ENCODE peak calls at places on chromosomes 7 and 10, in four cellular contexts. F, A, K and N are unnamed samples.

GRCh38 chr10:71727429-71728217 is 8.0 kb upstream of the C10orf105 start:
- DNase-seq in K (no peak), A (no peak), F (peak), N (peak)

GRCh38 chr7:132876576-132876975 is 205.3 kb downstream of the CHCHD3 start:
- DNase-seq in K (no peak), A (no peak), F (no peak), N (no peak)

GRCh38 chr7:2049111-2049781 is 183.5 kb downstream of the MAD1L1 start:
- DNase-seq in A (no peak), K (peak), F (no peak), N (no peak)

GRCh38 chr10:92052088-92052487 is 128.5 kb downstream of the BTAF1 start:
- DNase-seq in K (no peak), A (no peak), F (no peak), N (no peak)

GRCh38 chr7:91424372-91424771 is 160.1 kb downstream of the FZD1 start:
- DNase-seq in A (no peak), F (no peak), K (peak), N (no peak)

GRCh38 chr7:71974611-71975010 is 437.5 kb downstream of the CALN1 start:
- DNase-seq in A (no peak), F (no peak), K (no peak), N (no peak)

GRCh38 chr7:54839538-54840213 is 80.7 kb upstream of the SEC61G start:
- DNase-seq in K (peak), A (no peak), F (no peak), N (peak)

GRCh38 chr7:123749537-123749857 is 694 bp upstream of the WASL start:
- DNase-seq in F (peak), A (no peak), K (no peak), N (no peak)

GRCh38 chr7:114293289-114294012 is 121.2 kb upstream of the FOXP2 start:
- DNase-seq in A (no peak), K (no peak), F (no peak), N (no peak)

GRCh38 chr7:124769136-124769535 is 3.5 kb upstream of the GPR37 start:
- DNase-seq in A (no peak), F (no peak), K (no peak), N (no peak)

GRCh38 chr7:38709123-38709522 is 78.0 kb upstream of the AMPH start:
- DNase-seq in K (no peak), F (no peak), A (no peak), N (no peak)

GRCh38 chr10:7011994-7012393 is 398.8 kb downstream of the SFMBT2 start:
- DNase-seq in K (no peak), A (no peak), F (no peak), N (no peak)

GRCh38 chr7:39937366-39938153 is 12.5 kb upstream of the CDK13 start:
- DNase-seq in A (no peak), F (no peak), K (no peak), N (no peak)

GRCh38 chr7:24521917-24522583 is 51.2 kb upstream of the PALS2 start:
- DNase-seq in F (no peak), K (no peak), A (no peak), N (no peak)

GRCh38 chr7:1228535-1229333 is 3.9 kb upstream of the UNCX start:
- DNase-seq in K (no peak), A (no peak), F (no peak), N (no peak)

GRCh38 chr10:132401396-132402168 is 4.6 kb downstream of the PWWP2B start:
- DNase-seq in A (no peak), K (no peak), F (no peak), N (no peak)

GRCh38 chr10:133039107-133039822 is 48.5 kb upstream of the ADGRA1 start:
- DNase-seq in F (no peak), A (no peak), K (peak), N (no peak)

GRCh38 chr10:86286591-86287421 is 79.8 kb downstream of the GRID1 start:
- DNase-seq in F (no peak), A (no peak), K (peak), N (no peak)

GRCh38 chr10:8437896-8438295 is 383.4 kb downstream of the GATA3 start:
- DNase-seq in F (no peak), A (no peak), K (no peak), N (no peak)

GRCh38 chr7:71871446-71871845 is 540.7 kb downstream of the CALN1 start:
- DNase-seq in F (no peak), K (no peak), A (no peak), N (no peak)

GRCh38 chr7:55174856-55175255 is 156.0 kb downstream of the EGFR start:
- DNase-seq in F (no peak), K (no peak), A (no peak), N (no peak)

GRCh38 chr10:124705021-124705740 is 39.0 kb downstream of the FAM53B start:
- DNase-seq in K (no peak), F (no peak), A (no peak), N (no peak)

GRCh38 chr7:98196706-98197605 is 14.3 kb upstream of the BHLHA15 start:
- DNase-seq in F (no peak), A (no peak), K (no peak), N (no peak)

GRCh38 chr7:99459087-99459486 is 6.9 kb downstream of the ATP5MF start:
- DNase-seq in F (no peak), A (no peak), K (peak), N (no peak)

GRCh38 chr7:88184848-88185304 is 35.0 kb downstream of the SRI start:
- DNase-seq in A (no peak), F (no peak), K (no peak), N (peak)

GRCh38 chr7:129298268-129298893 is 73.6 kb downstream of the AHCYL2 start:
- DNase-seq in F (peak), A (peak), K (peak), N (peak)

GRCh38 chr10:48273741-48274140 is 755 bp downstream of the FRMPD2 start:
- DNase-seq in A (no peak), K (no peak), F (no peak), N (no peak)

GRCh38 chr10:105605104-105605503 is 964.0 kb downstream of the SORCS3 start:
- DNase-seq in A (no peak), K (no peak), F (no peak), N (no peak)

GRCh38 chr7:21884496-21884895 is 61.2 kb downstream of the CDCA7L start:
- DNase-seq in A (no peak), F (no peak), K (no peak), N (no peak)

GRCh38 chr10:919481-919880 is 12.0 kb downstream of the LARP4B start:
- DNase-seq in A (no peak), F (no peak), K (no peak), N (no peak)

GRCh38 chr10:3222068-3222467 is 49.5 kb upstream of the PITRM1 start:
- DNase-seq in K (no peak), A (no peak), F (no peak), N (no peak)
- TF ChIP-seq CTCF in K (no peak), A (no peak), F (no peak), N (no peak)

DNA sequence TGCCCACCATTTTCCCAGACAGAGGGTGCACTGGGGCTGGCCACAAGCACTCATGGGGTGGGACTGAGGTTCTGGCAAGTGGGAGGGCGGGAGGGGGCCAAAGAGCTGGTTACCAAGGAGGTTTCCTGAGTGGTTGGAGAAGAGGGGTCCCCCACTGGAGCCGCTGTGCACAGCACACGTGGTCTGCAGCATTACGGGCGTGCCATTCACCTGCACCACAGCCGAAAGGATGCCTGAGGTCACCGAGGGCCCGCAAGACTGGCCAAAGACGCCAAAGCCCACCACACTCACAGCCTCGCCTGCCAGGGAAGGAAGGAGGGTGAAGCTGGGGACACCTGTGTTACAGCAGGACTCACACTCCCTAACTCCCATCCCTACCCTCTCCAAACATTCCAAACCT is 3.9 kb downstream of the TYSND1 start:
- DNase-seq in K (no peak), F (no peak), A (no peak), N (no peak)
- TF ChIP-seq CTCF in K (no peak), F (no peak), A (no peak), N (no peak)

GRCh38 chr7:12674861-12675260 is 12.6 kb upstream of the ARL4A start:
- DNase-seq in K (no peak), F (peak), A (no peak), N (peak)
- TF ChIP-seq CTCF in K (peak), F (peak), A (no peak), N (no peak)

GRCh38 chr7:154289119-154289518 is 236.9 kb downstream of the DPP6 start:
- DNase-seq in K (no peak), A (no peak), F (no peak), N (no peak)

DNA sequence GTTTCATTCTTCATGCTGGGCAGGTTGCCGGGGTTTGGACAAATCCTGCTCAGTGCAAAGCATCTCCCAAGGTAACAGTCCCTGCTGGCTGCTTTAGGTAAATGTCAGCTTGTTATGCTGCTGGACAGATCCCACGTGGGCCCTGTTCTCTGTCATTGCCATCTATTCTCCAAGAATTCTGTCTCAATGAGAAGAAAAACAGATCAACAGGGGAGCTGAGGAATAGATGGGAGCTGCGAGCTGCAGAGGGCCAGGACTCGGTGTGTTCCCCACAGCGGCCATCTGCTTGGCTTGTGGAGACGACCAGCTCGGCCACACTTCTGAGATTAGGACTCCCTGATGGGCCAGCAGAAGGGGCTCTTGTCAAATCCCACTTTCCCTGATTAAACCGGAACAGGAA is 235.2 kb downstream of the DPP6 start:
- DNase-seq in F (no peak), K (no peak), A (no peak), N (no peak)
- TF ChIP-seq CTCF in F (no peak), K (no peak), A (no peak), N (no peak)

GRCh38 chr7:121328508-121329459 is at the start of gene WNT16:
- DNase-seq in K (peak), F (no peak), A (no peak), N (no peak)

GRCh38 chr7:121327671-121328070 is 1.1 kb upstream of the WNT16 start:
- DNase-seq in A (no peak), K (no peak), F (no peak), N (no peak)

GRCh38 chr7:121331048-121331447 is 2.2 kb downstream of the WNT16 start:
- DNase-seq in F (no peak), A (no peak), K (no peak), N (no peak)

GRCh38 chr7:121330053-121330833 is 1.4 kb downstream of the WNT16 start:
- DNase-seq in A (no peak), F (no peak), K (peak), N (no peak)

GRCh38 chr7:121329460-121330052 is 756 bp downstream of the WNT16 start:
- DNase-seq in K (peak), A (no peak), F (no peak), N (peak)
- TF ChIP-seq CTCF in K (no peak), A (no peak), F (no peak), N (peak)

DNA sequence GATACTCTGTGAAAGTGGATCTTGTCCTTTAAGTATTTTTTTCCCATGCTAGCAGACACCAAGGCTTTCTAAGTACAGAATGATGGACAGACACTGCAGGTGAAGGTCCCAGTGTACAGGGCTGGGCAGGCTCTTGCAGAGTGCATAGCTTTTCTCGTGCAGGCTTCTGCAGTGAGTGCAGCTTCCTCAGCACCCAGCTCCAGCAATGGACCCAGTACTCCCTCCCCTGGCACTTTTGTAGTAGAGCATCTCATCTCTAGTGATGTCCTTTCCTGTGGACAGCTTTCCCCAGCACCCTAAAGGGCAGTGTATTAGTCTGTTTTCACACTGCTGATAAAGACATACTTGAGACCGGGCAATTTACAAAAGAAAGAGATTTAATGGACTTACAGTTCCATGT is 104.3 kb downstream of the CUL2 start:
- DNase-seq in K (no peak), F (no peak), A (no peak), N (no peak)
- TF ChIP-seq CTCF in K (no peak), F (no peak), A (no peak), N (no peak)